ENCODE peak calls at places on chromosomes 4 and X, in six cellular contexts. W is MM.1S, Z is astrocyte, S is GM12878, A is GM23338, L is fibroblast of lung. B is an unnamed sample.

GRCh38 chr4:71602271-71602890 is 181.5 kb downstream of the GC start:
- DNase-seq in W (no peak), Z (peak), S (no peak), A (no peak), L (no peak), B (no peak)

GRCh38 chr4:117400039-117400835 is 314.9 kb upstream of the TRAM1L1 start:
- DNase-seq in W (no peak), Z (peak), S (no peak), A (no peak), L (peak), B (peak)

GRCh38 chr4:94262163-94263016 is 54.7 kb downstream of the SMARCAD1 start:
- DNase-seq in W (no peak), Z (no peak), S (no peak), A (no peak), L (no peak), B (peak)

GRCh38 chrX:150841466-150842197 is 56.8 kb downstream of the CD99L2 start:
- DNase-seq in W (no peak), Z (peak), S (no peak), A (no peak), L (peak), B (peak)

GRCh38 chrX:1182211-1182610 is 30.2 kb downstream of the CRLF2 start:
- DNase-seq in W (no peak), Z (no peak), S (no peak), A (no peak), L (no peak), B (no peak)

GRCh38 chr4:169800541-169800940 is 42.8 kb upstream of the HPF1 start:
- DNase-seq in W (no peak), Z (no peak), S (no peak), A (no peak), L (no peak), B (no peak)

GRCh38 chrX:130669233-130669632 is 233.8 kb downstream of the ENOX2 start:
- DNase-seq in W (no peak), Z (peak), S (no peak), A (no peak), L (peak), B (peak)

GRCh38 chr4:100519205-100519604 is 1.4 kb upstream of the EMCN start:
- DNase-seq in W (no peak), Z (no peak), S (no peak), A (no peak), L (no peak), B (no peak)

GRCh38 chrX:77788050-77788449 is 2.0 kb upstream of the ATRX start:
- DNase-seq in W (no peak), Z (no peak), S (no peak), A (peak), L (peak), B (no peak)

GRCh38 chrX:112967903-112968302 is 127.3 kb upstream of the AMOT start:
- DNase-seq in W (no peak), Z (no peak), S (no peak), A (no peak), L (no peak), B (peak)

GRCh38 chrX:108186811-108187210 is 95.2 kb downstream of the ATG4A start:
- DNase-seq in W (no peak), Z (peak), S (no peak), A (no peak), L (peak), B (peak)

GRCh38 chr4:78689224-78689623 is 86.9 kb upstream of the BMP2K start:
- DNase-seq in W (no peak), Z (no peak), S (no peak), A (no peak), L (no peak), B (peak)

DNA sequence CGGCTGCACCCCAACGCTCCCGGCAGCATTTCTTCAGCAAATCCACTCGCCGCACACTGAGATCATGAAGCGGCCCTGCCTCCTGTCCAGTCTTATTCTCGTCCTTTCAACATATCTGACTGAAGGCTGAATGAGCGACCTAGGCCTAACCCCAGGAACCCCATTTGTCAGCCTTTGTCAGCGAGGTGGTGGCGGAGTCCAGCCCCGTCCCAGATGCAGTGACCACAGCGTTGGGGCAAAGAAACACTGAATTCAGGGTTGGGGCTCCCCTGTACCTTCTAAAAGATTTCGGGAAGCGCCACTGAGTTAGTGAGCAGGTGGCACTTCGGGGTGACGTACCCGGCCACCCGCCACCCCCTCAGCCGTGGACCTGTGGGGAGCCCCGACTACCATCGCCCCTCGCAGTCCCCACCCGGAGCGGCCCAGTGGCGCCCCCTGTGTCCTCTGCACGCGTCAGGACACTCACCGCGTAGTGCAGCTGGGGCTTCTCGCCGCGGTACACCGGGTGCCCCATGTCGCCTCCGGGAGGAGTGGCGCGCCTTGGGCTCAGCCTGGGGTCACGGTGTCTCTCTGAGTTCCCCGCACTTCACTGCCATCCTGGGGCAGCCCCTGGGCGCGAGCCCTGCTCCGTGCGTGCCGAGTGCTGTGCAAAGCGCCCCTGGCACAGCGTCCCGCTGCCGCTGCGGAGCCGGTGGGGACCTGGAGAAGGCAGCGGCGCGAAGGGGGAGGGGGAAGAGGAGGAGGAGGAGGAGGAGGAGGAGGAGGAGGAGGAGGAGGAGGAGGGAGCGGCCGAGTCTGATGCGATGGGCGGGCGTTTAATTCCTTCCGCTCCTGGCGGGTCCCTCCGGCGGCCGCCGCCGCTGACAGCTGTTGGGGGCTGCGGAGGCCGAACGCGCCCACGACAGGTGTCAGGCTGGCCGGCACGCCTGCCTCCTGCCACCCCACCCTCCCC is 134.1 kb downstream of the AMELX start:
- DNase-seq in W (peak), Z (no peak), S (no peak), A (peak), L (peak), B (no peak)
- TF ChIP-seq EZH2 in W (no peak), Z (no peak), S (no peak), A (no peak), L (no peak), B (no peak)

DNA sequence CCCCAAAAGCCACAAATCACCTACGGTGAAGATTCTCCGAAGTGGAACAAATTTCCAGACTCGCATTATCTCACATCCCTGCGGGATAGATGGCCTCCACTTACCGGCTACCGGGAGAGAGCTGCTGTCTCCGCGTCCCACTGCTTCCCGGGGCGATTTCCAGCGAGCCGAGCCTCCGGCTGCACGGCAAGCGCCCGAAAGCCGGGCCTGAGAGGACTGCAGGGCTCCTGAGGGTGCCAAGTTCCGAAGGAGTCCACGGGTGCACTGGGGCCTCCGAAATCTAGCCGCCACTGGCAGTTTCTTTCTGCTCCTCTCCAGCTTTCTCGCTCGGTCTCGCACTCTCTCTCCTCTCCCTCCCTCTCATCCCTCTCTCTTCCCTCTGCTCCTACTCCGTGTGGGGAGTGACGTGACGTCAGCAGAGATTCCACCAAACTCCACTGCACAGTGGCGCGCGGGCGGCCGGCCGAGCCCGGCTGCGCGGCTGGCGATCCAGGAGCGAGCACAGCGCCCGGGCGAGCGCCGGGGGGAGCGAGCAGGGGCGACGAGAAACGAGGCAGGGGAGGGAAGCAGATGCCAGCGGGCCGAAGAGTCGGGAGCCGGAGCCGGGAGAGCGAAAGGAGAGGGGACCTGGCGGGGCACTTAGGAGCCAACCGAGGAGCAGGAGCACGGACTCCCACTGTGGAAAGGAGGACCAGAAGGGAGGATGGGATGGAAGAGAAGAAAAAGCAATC is 14.0 kb upstream of the PITX2 start:
- DNase-seq in W (no peak), Z (peak), S (no peak), A (peak), L (no peak), B (no peak)
- TF ChIP-seq EZH2 in W (no peak), Z (peak), S (no peak), A (peak), L (peak), B (peak)

GRCh38 chr4:180057198-180057821 is 2185.9 kb upstream of the TENM3 start:
- DNase-seq in W (peak), Z (no peak), S (no peak), A (peak), L (peak), B (no peak)
- TF ChIP-seq EZH2 in W (no peak), Z (no peak), S (no peak), A (no peak), L (no peak), B (no peak)

DNA sequence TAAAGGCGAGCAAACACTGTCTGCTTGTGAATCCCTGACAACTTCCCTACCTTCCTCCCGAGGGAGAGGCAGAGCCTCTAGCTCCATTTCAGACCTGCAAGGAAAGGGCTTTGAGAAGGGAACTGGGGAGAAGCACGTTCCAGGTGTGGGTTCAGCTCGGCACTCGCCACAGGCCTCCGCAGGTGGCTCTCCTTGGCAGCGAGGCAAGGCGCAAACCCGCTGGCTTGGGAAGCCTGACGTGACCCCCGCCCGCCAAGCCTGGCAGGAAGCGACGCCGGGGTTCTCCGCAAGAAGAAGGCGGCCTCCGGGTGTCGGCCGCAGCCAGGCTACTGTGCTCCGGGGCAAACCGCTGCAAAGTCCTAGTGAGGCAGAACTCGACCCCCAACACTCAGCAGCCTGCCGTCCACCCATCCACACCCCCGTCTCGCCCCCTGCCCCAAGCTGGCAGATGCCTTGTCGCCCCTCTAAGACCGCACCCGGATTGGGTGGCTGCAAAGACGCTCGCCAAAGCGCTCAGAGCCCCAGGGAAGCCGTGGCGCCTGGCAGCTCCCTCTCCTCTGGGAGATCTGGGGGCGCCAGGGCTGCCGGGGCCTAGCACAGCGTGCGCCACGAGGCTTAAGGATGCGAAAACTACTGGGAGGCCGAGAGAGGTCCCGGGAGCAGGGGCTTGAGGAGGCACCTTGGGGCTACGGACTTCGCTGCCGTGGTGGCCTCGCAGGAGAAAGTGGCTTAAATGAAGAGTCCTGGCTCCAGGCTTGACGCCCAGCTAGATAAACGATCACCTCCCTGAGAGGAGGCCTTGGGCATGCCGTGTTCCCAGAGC is 21.8 kb downstream of the NKX3-2 start:
- DNase-seq in W (no peak), Z (no peak), S (no peak), A (peak), L (no peak), B (no peak)
- TF ChIP-seq EZH2 in W (no peak), Z (peak), S (peak), A (peak), L (peak), B (peak)

B was measured in mammary epithelial cell.